ENCODE peak calls at places on chromosomes 13 and 19, in seven cellular contexts. I is ovary, Y is mammary epithelial cell, E is heart right ventricle, Z is fibroblast of lung, R is cardiac muscle cell, X is uterus. L is an unnamed sample.
A peak's percentile ranks its signal among the peaks of the same experiment; 100 is the strongest.

GRCh38 chr13:67217914-67218313 is 12.2 kb downstream of the PCDH9 start:
- DNase-seq in I (no peak), R (no peak), Z (no peak), E (no peak), X (no peak), Y (no peak), L (no peak)

GRCh38 chr19:4267101-4267900 is 11.8 kb upstream of the SHD start:
- DNase-seq in R (peak; percentile 72), X (peak; percentile 51), I (peak; percentile 72), Y (peak; percentile 42), E (peak; percentile 34), Z (peak; percentile 39), L (peak; percentile 64)

GRCh38 chr19:30078381-30078910 is 136.4 kb downstream of the URI1 start:
- DNase-seq in I (peak; percentile 1), X (no peak), R (no peak), Y (no peak), Z (no peak), E (no peak), L (no peak)

GRCh38 chr13:96686286-96686685 is 308.0 kb downstream of the OXGR1 start:
- DNase-seq in I (no peak), R (no peak), X (no peak), E (no peak), Z (no peak), Y (no peak), L (no peak)

GRCh38 chr19:54905908-54906511 is at the start of gene NCR1:
- DNase-seq in X (no peak), I (no peak), R (no peak), E (no peak), Y (no peak), Z (no peak), L (no peak)

GRCh38 chr13:21218351-21219043 is 42.0 kb downstream of the MRPL57 start:
- DNase-seq in Y (no peak), I (no peak), R (no peak), E (no peak), X (no peak), Z (no peak), L (peak; percentile 11)

GRCh38 chr13:36432106-36432544 is at the start of gene CCNA1:
- DNase-seq in E (peak; percentile 4), Y (peak; percentile 47), Z (no peak), R (peak; percentile 62), I (peak; percentile 52), X (peak; percentile 23), L (peak; percentile 46)

GRCh38 chr19:54395685-54396084 is 19.6 kb upstream of the TTYH1 start:
- DNase-seq in Y (no peak), E (no peak), R (no peak), X (no peak), Z (no peak), I (no peak), L (no peak)

GRCh38 chr19:28176193-28176592 is 1036.8 kb downstream of the UQCRFS1 start:
- DNase-seq in I (no peak), Z (no peak), X (no peak), Y (no peak), E (no peak), R (no peak), L (no peak)

GRCh38 chr19:49347835-49348234 is 12.6 kb downstream of the CD37 start:
- DNase-seq in X (peak; percentile 46), Z (peak; percentile 76), Y (peak; percentile 67), R (peak; percentile 55), I (no peak), E (no peak), L (peak; percentile 58)

GRCh38 chr13:46343279-46343949 is 43.6 kb downstream of the RUBCNL start:
- DNase-seq in R (no peak), Z (no peak), Y (no peak), I (no peak), E (no peak), X (no peak), L (no peak)

GRCh38 chr19:17348700-17349099 is 11.3 kb downstream of the GTPBP3 start:
- DNase-seq in R (no peak), E (peak; percentile 80), Y (peak; percentile 11), I (peak; percentile 72), Z (peak; percentile 45), X (peak; percentile 69), L (peak; percentile 78)

GRCh38 chr13:101127741-101128353 is 288.5 kb downstream of the NALCN start:
- DNase-seq in Y (peak; percentile 23), Z (peak; percentile 62), X (no peak), I (no peak), E (no peak), R (peak; percentile 71), L (peak; percentile 72)

GRCh38 chr13:38763446-38764381 is 76.8 kb downstream of the FREM2 start:
- DNase-seq in X (no peak), I (no peak), R (peak; percentile 70), E (no peak), Z (peak; percentile 52), Y (peak; percentile 23), L (peak; percentile 44)

GRCh38 chr13:38767506-38768265 is 80.8 kb downstream of the FREM2 start:
- DNase-seq in Z (no peak), Y (peak; percentile 31), I (no peak), E (peak; percentile 9), X (no peak), R (peak; percentile 77), L (no peak)

GRCh38 chr13:38775085-38775484 is 88.2 kb downstream of the FREM2 start:
- DNase-seq in Y (no peak), I (no peak), E (no peak), Z (no peak), X (no peak), R (no peak), L (no peak)

GRCh38 chr13:38766799-38767198 is 79.9 kb downstream of the FREM2 start:
- DNase-seq in X (no peak), Z (no peak), I (no peak), R (no peak), Y (peak; percentile 8), E (no peak), L (no peak)

DNA sequence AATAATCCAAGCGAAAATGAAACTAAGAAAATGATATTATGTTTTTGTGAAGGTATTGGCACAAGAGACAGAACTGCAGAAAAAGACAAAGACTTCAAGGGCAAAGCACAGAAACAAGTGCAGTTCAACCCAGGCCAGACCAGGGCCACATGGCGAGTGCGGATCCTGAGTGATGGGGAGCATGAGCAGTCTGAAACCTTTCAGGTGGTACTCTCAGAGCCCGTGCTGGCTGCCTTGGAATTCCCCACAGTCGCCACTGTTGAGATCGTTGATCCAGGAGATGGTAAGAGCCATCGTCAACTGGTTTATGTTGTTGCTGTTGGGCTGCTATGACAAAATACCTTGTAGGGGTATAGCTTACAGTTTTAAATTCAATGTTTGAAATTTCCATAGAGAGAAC is 82.6 kb downstream of the FREM2 start:
- DNase-seq in Z (no peak), I (no peak), X (no peak), R (no peak), E (no peak), Y (no peak), L (no peak)
- H3K4me3 ChIP-seq in Z (no peak overlapping the region), I (no peak overlapping the region), X (no peak overlapping the region), R (no peak overlapping the region), E (no peak overlapping the region), Y (no peak overlapping the region), L (no peak overlapping the region)

DNA sequence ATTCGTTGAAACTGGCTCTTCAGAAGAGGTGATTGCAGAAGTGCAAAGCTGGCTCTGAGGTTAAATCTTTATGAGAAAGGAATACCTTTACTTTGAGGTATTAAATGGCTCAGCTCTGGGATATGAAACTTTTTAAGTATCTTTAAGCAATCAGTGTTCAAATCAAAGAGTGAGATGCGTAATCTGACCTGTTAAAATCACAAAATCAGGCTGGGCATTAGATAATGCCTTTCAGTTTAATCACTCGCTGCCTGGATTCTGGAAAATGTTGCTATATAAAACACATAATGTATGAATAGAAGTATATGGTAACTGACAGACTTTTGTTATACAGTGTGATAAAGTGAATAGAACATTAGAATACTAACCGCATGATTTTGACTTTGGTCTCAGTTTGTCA is 2.0 kb upstream of the DGKH start:
- DNase-seq in Z (no peak), Y (no peak), E (no peak), R (no peak), I (no peak), X (no peak), L (no peak)
- H3K4me1 ChIP-seq in Z (peaks cover 4% of the 10 kb centered on the region), Y (peaks cover 17% of the 10 kb centered on the region), E (no peaks in the 10 kb centered on the region), R (peaks cover 4% of the 10 kb centered on the region), I (no peaks in the 10 kb centered on the region), X (peaks cover 4% of the 10 kb centered on the region), L (peaks cover 24% of the 10 kb centered on the region)

GRCh38 chr13:99357149-99357596 is 50.0 kb upstream of the GPR183 start:
- DNase-seq in R (no peak), I (no peak), E (no peak), Z (peak; percentile 64), X (no peak), Y (no peak), L (peak; percentile 48)

GRCh38 chr13:99355267-99356215 is 48.3 kb upstream of the GPR183 start:
- DNase-seq in Y (no peak), I (no peak), E (no peak), Z (no peak), X (no peak), R (no peak), L (no peak)

GRCh38 chr13:99354371-99354951 is 47.3 kb upstream of the GPR183 start:
- DNase-seq in Z (no peak), Y (peak; percentile 63), I (no peak), R (no peak), X (no peak), E (no peak), L (peak; percentile 45)

GRCh38 chr13:99357920-99358319 is 50.7 kb upstream of the GPR183 start:
- DNase-seq in Z (no peak), X (no peak), E (no peak), I (no peak), Y (no peak), R (no peak), L (no peak)

GRCh38 chr13:99356216-99357089 is 49.3 kb upstream of the GPR183 start:
- DNase-seq in E (peak; percentile 34), I (peak; percentile 64), R (no peak), Z (peak; percentile 87), Y (no peak), X (no peak), L (no peak)
- H3K4me3 ChIP-seq in E (peak overlapping the region; percentile 38), I (no peak overlapping the region), R (no peak overlapping the region), Z (peak overlapping the region; percentile 1), Y (no peak overlapping the region), X (no peak overlapping the region), L (no peak overlapping the region)

DNA sequence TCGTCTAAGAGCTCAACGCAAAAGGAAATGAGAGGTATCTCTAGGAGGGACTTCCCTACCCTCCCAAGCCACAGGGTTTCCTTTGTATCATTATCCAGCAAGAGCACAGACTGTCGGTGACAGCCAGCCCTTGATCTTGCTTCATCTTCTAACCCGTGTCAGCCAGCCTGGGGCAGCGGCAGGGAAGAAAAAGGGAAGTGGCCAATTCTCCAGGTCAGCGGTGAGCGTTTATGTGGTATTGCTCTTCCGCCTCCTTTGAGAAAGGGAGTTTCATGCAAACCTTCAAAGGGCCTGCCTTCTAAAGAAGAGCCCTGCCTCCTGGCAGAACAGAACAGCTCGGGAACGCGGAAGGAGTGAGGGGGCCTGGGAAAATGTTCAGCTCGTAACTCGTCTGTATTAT is 41.9 kb downstream of the EFNB2 start:
- DNase-seq in E (no peak), Y (no peak), I (no peak), X (no peak), Z (no peak), R (no peak), L (no peak)
- H3K4me1 ChIP-seq in E (no peaks in the 10 kb centered on the region), Y (no peaks in the 10 kb centered on the region), I (no peaks in the 10 kb centered on the region), X (peaks cover 3% of the 10 kb centered on the region), Z (no peaks in the 10 kb centered on the region), R (peaks cover 25% of the 10 kb centered on the region), L (no peaks in the 10 kb centered on the region)

GRCh38 chr19:15184776-15185175 is 16.0 kb downstream of the NOTCH3 start:
- DNase-seq in I (no peak), Y (no peak), E (no peak), Z (no peak), X (no peak), R (no peak), L (no peak)
- H3K4me3 ChIP-seq in I (no peak overlapping the region), Y (no peak overlapping the region), E (no peak overlapping the region), Z (no peak overlapping the region), X (no peak overlapping the region), R (no peak overlapping the region), L (no peak overlapping the region)